ENCODE peak calls at places on chromosome 17, in nine cellular contexts. I is breast epithelium; A is thyroid gland; L is esophagus muscularis mucosa; Y is CD8-positive, alpha-beta T cell; C is Peyer's patch; E is endothelial cell of umbilical vein; Z is hepatocyte; O is cardiac muscle cell. U is an unnamed sample. For H3K9me3, the result is how much of the 10 kb centered on the place peaks cover.

GRCh38 chr17:50037321-50038107 is 18.4 kb upstream of the ITGA3 start:
- DNase-seq in Z (peak), A (peak), L (no peak), O (peak), C (no peak), E (no peak), I (no peak), Y (no peak), U (no peak)

GRCh38 chr17:48551601-48552452 is 6.9 kb upstream of the HOXB2 start:
- DNase-seq in Y (no peak), Z (no peak), A (no peak), L (no peak), C (no peak), I (no peak), E (no peak), O (no peak), U (no peak)

GRCh38 chr17:31491794-31492171 is 100.3 kb downstream of the RAB11FIP4 start:
- DNase-seq in Y (no peak), O (no peak), Z (no peak), C (peak), E (no peak), A (no peak), L (no peak), I (no peak), U (no peak)

GRCh38 chr17:68089881-68090280 is 54.3 kb downstream of the KPNA2 start:
- DNase-seq in A (peak), Z (peak), Y (no peak), C (peak), I (peak), E (peak), O (peak), L (no peak), U (no peak)

GRCh38 chr17:36686123-36686669 is 84.8 kb downstream of the MRM1 start:
- DNase-seq in I (no peak), Z (no peak), O (no peak), A (no peak), E (no peak), L (no peak), C (no peak), Y (no peak), U (no peak)

GRCh38 chr17:5821813-5822212 is 237.5 kb upstream of the NLRP1 start:
- DNase-seq in E (no peak), A (no peak), L (no peak), I (no peak), Y (no peak), C (no peak), O (no peak), Z (no peak), U (no peak)

GRCh38 chr17:82966415-82966814 is 113.0 kb upstream of the METRNL start:
- DNase-seq in Z (no peak), O (no peak), Y (no peak), I (no peak), E (no peak), C (no peak), L (no peak), A (no peak), U (no peak)

GRCh38 chr17:7207120-7208001 is 12.3 kb downstream of the DLG4 start:
- DNase-seq in A (no peak), E (no peak), C (no peak), Y (no peak), Z (no peak), O (peak), I (no peak), L (no peak), U (no peak)

GRCh38 chr17:49723423-49723822 is 15.7 kb upstream of the SLC35B1 start:
- DNase-seq in Y (no peak), Z (no peak), O (peak), C (no peak), I (peak), E (no peak), A (peak), L (peak), U (no peak)

GRCh38 chr17:57999496-58000017 is 7.5 kb downstream of the SRSF1 start:
- DNase-seq in E (peak), I (no peak), L (no peak), A (no peak), Z (peak), C (no peak), Y (peak), O (peak), U (peak)

GRCh38 chr17:80095038-80095843 is 6.1 kb upstream of the GAA start:
- DNase-seq in L (no peak), Z (peak), C (no peak), E (no peak), I (no peak), O (no peak), Y (no peak), A (no peak), U (no peak)

GRCh38 chr17:11564483-11565380 is 33.5 kb upstream of the DNAH9 start:
- DNase-seq in I (no peak), O (no peak), Z (no peak), A (no peak), E (no peak), L (no peak), Y (no peak), C (no peak), U (no peak)

GRCh38 chr17:69523252-69523861 is 108.9 kb downstream of the MAP2K6 start:
- DNase-seq in E (peak), Z (peak), Y (no peak), C (peak), A (peak), I (no peak), L (no peak), O (peak), U (peak)

GRCh38 chr17:14201595-14201994 is 35.1 kb downstream of the CDRT15 start:
- DNase-seq in L (no peak), I (no peak), A (no peak), C (peak), E (no peak), Z (no peak), O (no peak), Y (peak), U (no peak)

GRCh38 chr17:19398301-19399181 is 11.6 kb upstream of the MFAP4 start:
- DNase-seq in A (peak), E (peak), Y (no peak), I (no peak), O (peak), C (peak), L (no peak), Z (peak), U (no peak)

GRCh38 chr17:78933959-78934568 is 8.9 kb upstream of the TIMP2 start:
- DNase-seq in O (peak), I (peak), Y (no peak), Z (peak), L (peak), A (peak), C (peak), E (peak), U (peak)

GRCh38 chr17:13031718-13032350 is 14.0 kb upstream of the ELAC2 start:
- DNase-seq in I (no peak), O (peak), L (no peak), A (peak), E (peak), Z (peak), C (peak), Y (peak), U (peak)

GRCh38 chr17:50920041-50920410 is 53.9 kb upstream of the TOB1 start:
- DNase-seq in O (no peak), C (no peak), Z (no peak), Y (no peak), E (no peak), I (no peak), A (no peak), L (no peak), U (no peak)

GRCh38 chr17:42674755-42675347 is 1.9 kb downstream of the PLEKHH3 start:
- DNase-seq in E (no peak), Z (no peak), Y (no peak), C (no peak), I (no peak), O (no peak), L (no peak), A (peak), U (no peak)

GRCh38 chr17:63543822-63544420 is 6.4 kb upstream of the DCAF7 start:
- DNase-seq in Z (peak), C (no peak), I (no peak), A (no peak), E (no peak), L (no peak), Y (no peak), O (no peak), U (no peak)

GRCh38 chr17:17062866-17063265 is 20.6 kb downstream of the MPRIP start:
- DNase-seq in A (peak), L (no peak), Y (no peak), E (no peak), Z (no peak), O (no peak), C (peak), I (no peak), U (no peak)

GRCh38 chr17:63402808-63403207 is 43.3 kb downstream of the CYB561 start:
- DNase-seq in O (peak), Z (no peak), A (no peak), E (no peak), C (no peak), Y (no peak), I (no peak), L (no peak), U (peak)

GRCh38 chr17:16439303-16439791 is 24.0 kb downstream of the TRPV2 start:
- DNase-seq in E (no peak), A (peak), Z (no peak), L (no peak), C (peak), O (peak), Y (peak), I (no peak), U (no peak)

GRCh38 chr17:52145496-52145895 is 13.0 kb downstream of the CA10 start:
- DNase-seq in O (no peak), C (no peak), Z (no peak), E (no peak), L (no peak), A (no peak), I (no peak), Y (no peak), U (no peak)

GRCh38 chr17:60330731-60331130 is 61.2 kb downstream of the USP32 start:
- DNase-seq in I (no peak), O (peak), L (no peak), E (no peak), Z (no peak), Y (no peak), C (no peak), A (no peak), U (no peak)

GRCh38 chr17:60335289-60335688 is 56.6 kb downstream of the USP32 start:
- DNase-seq in C (no peak), Z (no peak), A (no peak), O (no peak), E (no peak), Y (no peak), L (no peak), I (no peak), U (no peak)

GRCh38 chr17:60327870-60328362 is 64.0 kb downstream of the USP32 start:
- DNase-seq in Z (no peak), A (no peak), E (no peak), L (no peak), O (no peak), Y (no peak), C (no peak), I (no peak), U (no peak)

GRCh38 chr17:60328679-60329078 is 63.3 kb downstream of the USP32 start:
- DNase-seq in Z (no peak), Y (no peak), O (no peak), A (no peak), E (no peak), I (no peak), L (no peak), C (no peak), U (no peak)

DNA sequence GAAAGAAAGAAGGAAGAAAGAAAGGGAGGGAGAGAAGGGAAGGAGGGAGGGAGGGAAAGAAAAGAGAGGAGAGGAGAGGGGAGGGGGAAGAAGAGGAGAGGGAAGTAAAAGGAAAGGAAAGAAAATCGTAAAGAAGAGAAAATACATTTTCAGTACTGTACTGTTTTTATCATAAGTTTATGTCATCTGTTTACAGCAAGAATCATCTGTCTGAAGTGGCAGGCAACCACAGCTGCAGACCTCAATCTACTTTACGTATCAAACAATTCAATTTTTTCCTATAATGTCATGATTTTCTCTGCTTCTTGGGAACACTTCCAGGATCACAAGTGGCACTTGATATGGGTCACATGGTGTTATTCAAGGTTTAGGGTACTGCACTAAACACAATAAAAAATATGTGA is 58.3 kb downstream of the USP32 start:
- DNase-seq in O (no peak), L (no peak), Y (no peak), I (no peak), E (peak), A (peak), C (no peak), Z (no peak), U (no peak)
- H3K9me3 ChIP-seq in O (under half), L (under half), Y (under half), I (under half), E (under half), A (under half), C (under half), Z (under half), U (under half)

GRCh38 chr17:76379275-76379641 is 5.2 kb upstream of the SPHK1 start:
- DNase-seq in L (no peak), A (no peak), E (no peak), Z (no peak), I (no peak), O (no peak), Y (no peak), C (no peak), U (no peak)

GRCh38 chr17:76379646-76380376 is 4.6 kb upstream of the SPHK1 start:
- DNase-seq in C (no peak), E (no peak), O (no peak), L (no peak), A (no peak), Y (no peak), I (no peak), Z (no peak), U (no peak)

GRCh38 chr17:76378548-76379274 is 5.7 kb upstream of the SPHK1 start:
- DNase-seq in Z (no peak), C (no peak), Y (no peak), E (peak), I (no peak), A (no peak), O (no peak), L (no peak), U (no peak)

GRCh38 chr17:76373481-76373825 is 11.0 kb upstream of the SPHK1 start:
- DNase-seq in Z (no peak), Y (no peak), E (no peak), C (no peak), L (no peak), O (no peak), I (no peak), A (no peak), U (no peak)

DNA sequence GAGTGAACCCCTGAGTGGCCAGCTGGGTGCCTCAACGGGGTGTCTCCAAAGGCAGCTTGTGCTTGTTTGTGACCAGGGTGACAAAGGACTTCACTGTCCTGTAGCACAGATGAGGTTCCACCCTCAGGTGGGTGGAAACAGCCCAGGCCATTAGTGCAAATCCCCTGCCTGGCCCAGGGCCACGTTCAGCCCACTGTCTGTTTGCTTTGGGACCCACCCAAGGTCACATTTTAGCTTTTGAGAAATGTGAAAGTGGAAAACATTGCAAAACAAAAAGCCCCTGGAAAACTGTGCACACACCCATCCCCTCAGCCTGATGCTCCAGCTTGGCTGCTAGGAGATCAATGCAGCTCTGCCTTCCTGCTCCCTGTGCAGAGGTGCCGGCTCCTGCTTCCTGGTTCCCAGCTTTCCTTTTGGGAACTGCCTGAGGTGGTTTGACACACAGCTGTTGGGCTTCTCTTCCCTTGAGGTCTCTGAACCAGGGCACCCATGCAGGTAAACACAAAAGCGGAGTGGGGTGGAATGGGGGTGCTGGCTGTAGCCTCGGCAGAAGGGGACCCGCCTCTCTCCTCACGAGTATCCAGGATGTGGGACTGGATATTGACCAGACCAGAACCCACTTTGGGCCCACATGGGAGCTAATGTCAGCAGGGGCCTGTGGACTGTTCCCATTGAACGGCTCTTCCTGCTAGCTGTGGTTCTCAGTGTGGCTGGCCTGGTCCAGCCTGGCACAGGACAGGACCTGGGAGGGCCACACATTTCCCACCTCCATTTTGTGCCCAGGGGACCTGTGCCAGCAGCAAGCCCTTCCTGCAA is 7.9 kb upstream of the SPHK1 start:
- DNase-seq in A (peak), E (no peak), Y (no peak), L (no peak), I (no peak), C (no peak), Z (no peak), O (peak), U (no peak)
- TF ChIP-seq CTCF in A (no peak), E (no peak), Y (no peak), L (no peak), I (no peak), C (no peak), Z (no peak), O (no peak), U (no peak)

GRCh38 chr17:3927628-3928010 is 11.4 kb upstream of the P2RX1 start:
- DNase-seq in C (no peak), E (no peak), Y (no peak), A (no peak), Z (no peak), I (no peak), O (no peak), L (no peak), U (no peak)
- H3K4me3 ChIP-seq in C (no peak), E (no peak), Y (no peak), A (no peak), Z (no peak), I (no peak), O (no peak), L (no peak), U (no peak)

GRCh38 chr17:21823643-21824042 is 131.3 kb downstream of the KCNJ18 start:
- DNase-seq in C (no peak), O (no peak), L (no peak), Y (no peak), A (no peak), E (no peak), I (no peak), Z (no peak), U (no peak)

GRCh38 chr17:21817791-21818364 is 125.6 kb downstream of the KCNJ18 start:
- DNase-seq in C (no peak), Z (no peak), I (no peak), E (no peak), O (no peak), A (no peak), Y (no peak), L (no peak), U (no peak)

DNA sequence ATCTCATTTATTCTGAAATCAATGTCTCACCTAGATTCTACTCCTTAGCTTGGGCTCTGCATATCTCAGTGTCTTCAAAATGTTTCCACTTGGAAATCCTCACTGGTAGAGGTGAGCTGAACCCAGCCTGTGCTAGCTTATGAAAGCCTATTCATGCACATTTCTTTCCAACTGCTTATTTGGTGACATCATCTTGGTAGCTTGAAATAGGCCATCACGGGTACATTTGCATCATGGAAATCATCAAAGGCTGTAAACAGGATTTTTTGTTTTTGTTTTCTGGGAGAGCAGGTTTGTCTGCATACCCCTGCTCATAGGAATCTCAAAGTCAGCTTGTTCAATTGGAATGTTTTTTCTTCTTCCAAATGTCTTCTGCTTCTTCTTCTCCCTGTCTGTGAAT is 130.8 kb downstream of the KCNJ18 start:
- DNase-seq in E (no peak), Y (no peak), A (no peak), Z (no peak), C (no peak), O (no peak), I (no peak), L (no peak), U (no peak)
- H3K9me3 ChIP-seq in E (under half), Y (under half), A (under half), Z (under half), C (under half), O (under half), I (under half), L (under half), U (under half)

GRCh38 chr17:72333570-72333969 is 212.8 kb downstream of the SOX9 start:
- DNase-seq in E (no peak), I (no peak), Y (no peak), L (no peak), A (no peak), C (no peak), O (no peak), Z (no peak), U (no peak)

GRCh38 chr17:72336804-72337070 is 215.9 kb downstream of the SOX9 start:
- DNase-seq in L (no peak), Y (no peak), I (no peak), E (no peak), A (no peak), O (no peak), Z (no peak), C (no peak), U (no peak)

GRCh38 chr17:72336026-72336803 is 215.4 kb downstream of the SOX9 start:
- DNase-seq in Z (no peak), A (peak), O (no peak), E (no peak), I (no peak), C (no peak), Y (no peak), L (no peak), U (no peak)

GRCh38 chr17:72332367-72332766 is 211.5 kb downstream of the SOX9 start:
- DNase-seq in O (no peak), I (no peak), E (no peak), C (no peak), A (no peak), Z (no peak), Y (no peak), L (no peak), U (no peak)

GRCh38 chr17:72334205-72334604 is 213.4 kb downstream of the SOX9 start:
- DNase-seq in O (peak), E (no peak), Z (no peak), I (no peak), Y (no peak), C (no peak), L (no peak), A (no peak), U (peak)
- TF ChIP-seq CTCF in O (no peak), E (no peak), Z (no peak), I (no peak), Y (no peak), C (no peak), L (no peak), A (no peak), U (peak)

GRCh38 chr17:10197721-10198508 is 491 bp downstream of the GAS7 start:
- DNase-seq in I (no peak), O (no peak), L (no peak), C (no peak), A (no peak), Z (peak), E (no peak), Y (peak), U (no peak)
- H3K4me3 ChIP-seq in I (peak), O (peak), L (peak), C (peak), A (peak), Z (peak), E (no peak), Y (no peak), U (peak)

GRCh38 chr17:61324540-61324868 is 75.1 kb upstream of the TBX2 start:
- DNase-seq in I (no peak), C (no peak), O (no peak), L (no peak), E (peak), Y (no peak), Z (no peak), A (no peak), U (no peak)
- H3K9me3 ChIP-seq in I (under half), C (under half), O (under half), L (under half), E (under half), Y (under half), Z (under half), A (under half), U (under half)

U was measured in AG04450.